ENCODE peak calls at places on chromosomes 16 and 17, in seven cellular contexts. One of them, this sample, is unnamed.

GRCh38 chr17:63189082-63189481 is 223.0 kb downstream of the TANC2 start:
- DNase-seq in AG10803: peak; percentile 66
- DNase-seq in germinal center: no peak
- DNase-seq in stimulated activated CD4-positive, alpha-beta T cell treated with anti-CD3 and anti-CD28 coated beads, Interleukin-12 subunit alpha, Interleukin-12 subunit beta, amount 100 ng/mL, for 24 hours: no peak
- DNase-seq in stimulated activated naive B cell treated with anti-CD40 and anti-IgM and Interleukin-4, amounts not matched to agents 10 μg/mL and 1 μg/mL and 100 μg/mL, for 72 hours: no peak
- DNase-seq in AG09319: no peak
- DNase-seq in EL: peak; percentile 43
- DNase-seq in this sample: no peak

GRCh38 chr17:9402590-9403199 is 172.9 kb downstream of the STX8 start:
- DNase-seq in EL: peak; percentile 40
- DNase-seq in stimulated activated CD4-positive, alpha-beta T cell treated with anti-CD3 and anti-CD28 coated beads, Interleukin-12 subunit alpha, Interleukin-12 subunit beta, amount 100 ng/mL, for 24 hours: no peak
- DNase-seq in stimulated activated naive B cell treated with anti-CD40 and anti-IgM and Interleukin-4, amounts not matched to agents 10 μg/mL and 1 μg/mL and 100 μg/mL, for 72 hours: no peak
- DNase-seq in germinal center: peak; percentile 11
- DNase-seq in AG10803: peak; percentile 23
- DNase-seq in AG09319: no peak
- DNase-seq in this sample: no peak

GRCh38 chr17:74354123-74354522 is 7.5 kb downstream of the BTBD17 start:
- DNase-seq in stimulated activated naive B cell treated with anti-CD40 and anti-IgM and Interleukin-4, amounts not matched to agents 10 μg/mL and 1 μg/mL and 100 μg/mL, for 72 hours: peak; percentile 46
- DNase-seq in AG10803: no peak
- DNase-seq in EL: no peak
- DNase-seq in germinal center: peak; percentile 49
- DNase-seq in AG09319: no peak
- DNase-seq in stimulated activated CD4-positive, alpha-beta T cell treated with anti-CD3 and anti-CD28 coated beads, Interleukin-12 subunit alpha, Interleukin-12 subunit beta, amount 100 ng/mL, for 24 hours: peak; percentile 24
- DNase-seq in this sample: no peak

GRCh38 chr17:35299108-35299507 is 56.2 kb downstream of the SLFN5 start:
- DNase-seq in stimulated activated naive B cell treated with anti-CD40 and anti-IgM and Interleukin-4, amounts not matched to agents 10 μg/mL and 1 μg/mL and 100 μg/mL, for 72 hours: no peak
- DNase-seq in stimulated activated CD4-positive, alpha-beta T cell treated with anti-CD3 and anti-CD28 coated beads, Interleukin-12 subunit alpha, Interleukin-12 subunit beta, amount 100 ng/mL, for 24 hours: no peak
- DNase-seq in AG10803: peak; percentile 71
- DNase-seq in AG09319: peak; percentile 71
- DNase-seq in germinal center: no peak
- DNase-seq in EL: no peak
- DNase-seq in this sample: no peak

GRCh38 chr16:66318505-66318904 is 48.0 kb upstream of the CDH5 start:
- DNase-seq in EL: no peak
- DNase-seq in stimulated activated CD4-positive, alpha-beta T cell treated with anti-CD3 and anti-CD28 coated beads, Interleukin-12 subunit alpha, Interleukin-12 subunit beta, amount 100 ng/mL, for 24 hours: no peak
- DNase-seq in stimulated activated naive B cell treated with anti-CD40 and anti-IgM and Interleukin-4, amounts not matched to agents 10 μg/mL and 1 μg/mL and 100 μg/mL, for 72 hours: no peak
- DNase-seq in germinal center: no peak
- DNase-seq in AG10803: no peak
- DNase-seq in AG09319: no peak
- DNase-seq in this sample: no peak

GRCh38 chr17:38740806-38741205 is 7.3 kb downstream of the PCGF2 start:
- DNase-seq in germinal center: no peak
- DNase-seq in AG09319: no peak
- DNase-seq in stimulated activated naive B cell treated with anti-CD40 and anti-IgM and Interleukin-4, amounts not matched to agents 10 μg/mL and 1 μg/mL and 100 μg/mL, for 72 hours: no peak
- DNase-seq in stimulated activated CD4-positive, alpha-beta T cell treated with anti-CD3 and anti-CD28 coated beads, Interleukin-12 subunit alpha, Interleukin-12 subunit beta, amount 100 ng/mL, for 24 hours: no peak
- DNase-seq in EL: no peak
- DNase-seq in AG10803: no peak
- DNase-seq in this sample: no peak

GRCh38 chr16:49706620-49707355 is 149.1 kb downstream of the ZNF423 start:
- DNase-seq in germinal center: no peak
- DNase-seq in stimulated activated naive B cell treated with anti-CD40 and anti-IgM and Interleukin-4, amounts not matched to agents 10 μg/mL and 1 μg/mL and 100 μg/mL, for 72 hours: no peak
- DNase-seq in stimulated activated CD4-positive, alpha-beta T cell treated with anti-CD3 and anti-CD28 coated beads, Interleukin-12 subunit alpha, Interleukin-12 subunit beta, amount 100 ng/mL, for 24 hours: no peak
- DNase-seq in AG09319: no peak
- DNase-seq in EL: no peak
- DNase-seq in AG10803: no peak
- DNase-seq in this sample: no peak

GRCh38 chr16:87431926-87432325 is 39.8 kb downstream of the MAP1LC3B start:
- DNase-seq in germinal center: no peak
- DNase-seq in stimulated activated CD4-positive, alpha-beta T cell treated with anti-CD3 and anti-CD28 coated beads, Interleukin-12 subunit alpha, Interleukin-12 subunit beta, amount 100 ng/mL, for 24 hours: no peak
- DNase-seq in EL: peak; percentile 76
- DNase-seq in AG10803: peak; percentile 79
- DNase-seq in stimulated activated naive B cell treated with anti-CD40 and anti-IgM and Interleukin-4, amounts not matched to agents 10 μg/mL and 1 μg/mL and 100 μg/mL, for 72 hours: no peak
- DNase-seq in AG09319: peak; percentile 38
- DNase-seq in this sample: no peak

GRCh38 chr16:62363451-62363850 is 327.2 kb upstream of the CDH8 start:
- DNase-seq in stimulated activated naive B cell treated with anti-CD40 and anti-IgM and Interleukin-4, amounts not matched to agents 10 μg/mL and 1 μg/mL and 100 μg/mL, for 72 hours: no peak
- DNase-seq in EL: no peak
- DNase-seq in AG09319: no peak
- DNase-seq in AG10803: no peak
- DNase-seq in stimulated activated CD4-positive, alpha-beta T cell treated with anti-CD3 and anti-CD28 coated beads, Interleukin-12 subunit alpha, Interleukin-12 subunit beta, amount 100 ng/mL, for 24 hours: no peak
- DNase-seq in germinal center: no peak
- DNase-seq in this sample: no peak